ENCODE peak calls at places on chromosomes 12 and 14, in seven cellular contexts. C, T, Z, M, D, S and K are unnamed samples.

GRCh38 chr12:63070709-63071108 is 80.3 kb downstream of the AVPR1A start:
- DNase-seq in C (no peak), T (no peak), Z (no peak), M (no peak), D (no peak), S (no peak), K (no peak)

GRCh38 chr14:79363291-79363690 is 848.0 kb downstream of the DIO2 start:
- DNase-seq in C (no peak), T (no peak), Z (no peak), M (no peak), D (no peak), S (no peak), K (no peak)

GRCh38 chr12:2034633-2035420 is 18.0 kb upstream of the CACNA1C start:
- DNase-seq in C (peak), T (peak), Z (peak), M (peak), D (peak), S (peak), K (peak)

GRCh38 chr14:21536395-21537087 is 10.4 kb upstream of the SALL2 start:
- DNase-seq in C (no peak), T (no peak), Z (no peak), M (peak), D (no peak), S (no peak), K (no peak)

GRCh38 chr14:52825085-52825484 is 33.7 kb upstream of the GNPNAT1 start:
- DNase-seq in C (no peak), T (no peak), Z (no peak), M (no peak), D (no peak), S (no peak), K (no peak)

GRCh38 chr12:115916910-115917668 is 360.4 kb downstream of the MED13L start:
- DNase-seq in C (peak), T (no peak), Z (peak), M (peak), D (peak), S (peak), K (peak)

GRCh38 chr12:115835445-115835844 is 442.0 kb downstream of the MED13L start:
- DNase-seq in C (no peak), T (no peak), Z (no peak), M (no peak), D (no peak), S (no peak), K (peak)

GRCh38 chr12:122862872-122863701 is 27.8 kb downstream of the HIP1R start:
- DNase-seq in C (peak), T (no peak), Z (no peak), M (peak), D (no peak), S (no peak), K (no peak)

GRCh38 chr12:5197127-5197526 is 153.4 kb downstream of the KCNA5 start:
- DNase-seq in C (no peak), T (peak), Z (no peak), M (no peak), D (no peak), S (no peak), K (no peak)

GRCh38 chr14:61381589-61381988 is 60.2 kb downstream of the PRKCH start:
- DNase-seq in C (peak), T (no peak), Z (no peak), M (no peak), D (no peak), S (no peak), K (no peak)

GRCh38 chr12:14239935-14240872 is 125.3 kb upstream of the ATF7IP start:
- DNase-seq in C (no peak), T (no peak), Z (no peak), M (no peak), D (no peak), S (peak), K (no peak)

GRCh38 chr14:51304956-51305355 is 64.9 kb downstream of the TMX1 start:
- DNase-seq in C (no peak), T (peak), Z (no peak), M (no peak), D (no peak), S (no peak), K (peak)

GRCh38 chr12:100168562-100168961 is 25.9 kb upstream of the BLTP3B start:
- DNase-seq in C (no peak), T (no peak), Z (no peak), M (no peak), D (no peak), S (no peak), K (no peak)

GRCh38 chr14:22555573-22556011 is 33.4 kb downstream of the DAD1 start:
- DNase-seq in C (no peak), T (peak), Z (no peak), M (no peak), D (no peak), S (peak), K (no peak)

GRCh38 chr12:108560321-108560721 is 652 bp downstream of the SART3 start:
- DNase-seq in C (no peak), T (peak), Z (no peak), M (no peak), D (no peak), S (no peak), K (peak)

GRCh38 chr14:96149131-96149530 is 55.5 kb upstream of the BDKRB2 start:
- DNase-seq in C (no peak), T (no peak), Z (no peak), M (no peak), D (no peak), S (no peak), K (no peak)

GRCh38 chr12:60257063-60257462 is 661.2 kb downstream of the SLC16A7 start:
- DNase-seq in C (no peak), T (peak), Z (no peak), M (no peak), D (no peak), S (no peak), K (peak)

GRCh38 chr12:121806556-121807308 is 2.9 kb downstream of the SETD1B start:
- DNase-seq in C (peak), T (no peak), Z (no peak), M (no peak), D (no peak), S (no peak), K (peak)

GRCh38 chr12:95642583-95642982 is 91.3 kb upstream of the USP44 start:
- DNase-seq in C (no peak), T (no peak), Z (no peak), M (no peak), D (no peak), S (no peak), K (no peak)

GRCh38 chr14:37588956-37589737 is 5.9 kb downstream of the FOXA1 start:
- DNase-seq in C (no peak), T (no peak), Z (no peak), M (peak), D (no peak), S (no peak), K (no peak)